ENCODE peak calls at places on chromosomes 11 and 22, in seven cellular contexts. One of them, this sample, is unnamed.

GRCh38 chr11:57203359-57203758 is 21.6 kb downstream of the LRRC55 start:
- DNase-seq in effector memory CD4-positive, alpha-beta T cell: no peak
- DNase-seq in naive thymus-derived CD4-positive, alpha-beta T cell: no peak
- DNase-seq in neuronal stem cell: no peak
- DNase-seq in A549: no peak
- DNase-seq in pancreas: peak; percentile 14
- DNase-seq in aorta: no peak
- DNase-seq in this sample: no peak

GRCh38 chr11:2940166-2940929 is 11.1 kb upstream of the PHLDA2 start:
- DNase-seq in effector memory CD4-positive, alpha-beta T cell: no peak
- DNase-seq in naive thymus-derived CD4-positive, alpha-beta T cell: no peak
- DNase-seq in neuronal stem cell: no peak
- DNase-seq in A549: peak; percentile 77
- DNase-seq in pancreas: no peak
- DNase-seq in aorta: peak; percentile 85
- DNase-seq in this sample: peak; percentile 52

GRCh38 chr11:68026391-68027105 is 3.9 kb upstream of the NDUFS8 start:
- DNase-seq in effector memory CD4-positive, alpha-beta T cell: no peak
- DNase-seq in naive thymus-derived CD4-positive, alpha-beta T cell: no peak
- DNase-seq in neuronal stem cell: no peak
- DNase-seq in A549: no peak
- DNase-seq in pancreas: no peak
- DNase-seq in aorta: no peak
- DNase-seq in this sample: no peak

GRCh38 chr11:134436781-134437180 is 24.7 kb upstream of the B3GAT1 start:
- DNase-seq in effector memory CD4-positive, alpha-beta T cell: no peak
- DNase-seq in naive thymus-derived CD4-positive, alpha-beta T cell: no peak
- DNase-seq in neuronal stem cell: no peak
- DNase-seq in A549: no peak
- DNase-seq in pancreas: no peak
- DNase-seq in aorta: peak; percentile 37
- DNase-seq in this sample: no peak

GRCh38 chr22:39332441-39333064 is 13.1 kb upstream of the RPL3 start:
- DNase-seq in effector memory CD4-positive, alpha-beta T cell: no peak
- DNase-seq in naive thymus-derived CD4-positive, alpha-beta T cell: no peak
- DNase-seq in neuronal stem cell: no peak
- DNase-seq in A549: no peak
- DNase-seq in pancreas: peak; percentile 65
- DNase-seq in aorta: no peak
- DNase-seq in this sample: no peak

GRCh38 chr11:16772141-16772512 is 33.7 kb downstream of the C11orf58 start:
- DNase-seq in effector memory CD4-positive, alpha-beta T cell: no peak
- DNase-seq in naive thymus-derived CD4-positive, alpha-beta T cell: no peak
- DNase-seq in neuronal stem cell: no peak
- DNase-seq in A549: no peak
- DNase-seq in pancreas: no peak
- DNase-seq in aorta: no peak
- DNase-seq in this sample: no peak

GRCh38 chr11:47443028-47443700 is 5.8 kb downstream of the RAPSN start:
- DNase-seq in effector memory CD4-positive, alpha-beta T cell: no peak
- DNase-seq in naive thymus-derived CD4-positive, alpha-beta T cell: no peak
- DNase-seq in neuronal stem cell: no peak
- DNase-seq in A549: peak; percentile 43
- DNase-seq in pancreas: no peak
- DNase-seq in aorta: no peak
- DNase-seq in this sample: no peak

GRCh38 chr11:114262681-114263509 is 33.3 kb upstream of the NNMT start:
- DNase-seq in effector memory CD4-positive, alpha-beta T cell: no peak
- DNase-seq in naive thymus-derived CD4-positive, alpha-beta T cell: peak; percentile 32
- DNase-seq in neuronal stem cell: no peak
- DNase-seq in A549: peak; percentile 50
- DNase-seq in pancreas: peak; percentile 24
- DNase-seq in aorta: no peak
- DNase-seq in this sample: peak; percentile 17

GRCh38 chr22:48718818-48719500 is 1108.7 kb downstream of the BRD1 start:
- DNase-seq in effector memory CD4-positive, alpha-beta T cell: no peak
- DNase-seq in naive thymus-derived CD4-positive, alpha-beta T cell: no peak
- DNase-seq in neuronal stem cell: no peak
- DNase-seq in A549: no peak
- DNase-seq in pancreas: peak; percentile 64
- DNase-seq in aorta: peak; percentile 65
- DNase-seq in this sample: no peak

GRCh38 chr11:62721994-62722393 is 5.3 kb downstream of the HNRNPUL2 start:
- DNase-seq in effector memory CD4-positive, alpha-beta T cell: no peak
- DNase-seq in naive thymus-derived CD4-positive, alpha-beta T cell: no peak
- DNase-seq in neuronal stem cell: no peak
- DNase-seq in A549: peak; percentile 68
- DNase-seq in pancreas: no peak
- DNase-seq in aorta: no peak
- DNase-seq in this sample: no peak

GRCh38 chr22:37990302-37990701 is 5.9 kb upstream of the SOX10 start:
- DNase-seq in effector memory CD4-positive, alpha-beta T cell: no peak
- DNase-seq in naive thymus-derived CD4-positive, alpha-beta T cell: no peak
- DNase-seq in neuronal stem cell: no peak
- DNase-seq in A549: no peak
- DNase-seq in pancreas: no peak
- DNase-seq in aorta: no peak
- DNase-seq in this sample: no peak

GRCh38 chr11:60971520-60971919 is at the start of gene CD6:
- DNase-seq in effector memory CD4-positive, alpha-beta T cell: peak; percentile 58
- DNase-seq in naive thymus-derived CD4-positive, alpha-beta T cell: peak; percentile 78
- DNase-seq in neuronal stem cell: no peak
- DNase-seq in A549: no peak
- DNase-seq in pancreas: no peak
- DNase-seq in aorta: no peak
- DNase-seq in this sample: peak; percentile 71

GRCh38 chr11:20261526-20261925 is 101.3 kb upstream of the DBX1 start:
- DNase-seq in effector memory CD4-positive, alpha-beta T cell: no peak
- DNase-seq in naive thymus-derived CD4-positive, alpha-beta T cell: no peak
- DNase-seq in neuronal stem cell: no peak
- DNase-seq in A549: no peak
- DNase-seq in pancreas: no peak
- DNase-seq in aorta: no peak
- DNase-seq in this sample: no peak

GRCh38 chr22:31790240-31790639 is 36.4 kb downstream of the DEPDC5 start:
- DNase-seq in effector memory CD4-positive, alpha-beta T cell: no peak
- DNase-seq in naive thymus-derived CD4-positive, alpha-beta T cell: no peak
- DNase-seq in neuronal stem cell: no peak
- DNase-seq in A549: no peak
- DNase-seq in pancreas: no peak
- DNase-seq in aorta: no peak
- DNase-seq in this sample: no peak

GRCh38 chr11:19060629-19061028 is at the start of gene MRGPRX2:
- DNase-seq in effector memory CD4-positive, alpha-beta T cell: no peak
- DNase-seq in naive thymus-derived CD4-positive, alpha-beta T cell: no peak
- DNase-seq in neuronal stem cell: no peak
- DNase-seq in A549: no peak
- DNase-seq in pancreas: no peak
- DNase-seq in aorta: no peak
- DNase-seq in this sample: no peak

GRCh38 chr11:13972033-13972910 is 9.7 kb downstream of the SPON1 start:
- DNase-seq in effector memory CD4-positive, alpha-beta T cell: no peak
- DNase-seq in naive thymus-derived CD4-positive, alpha-beta T cell: no peak
- DNase-seq in neuronal stem cell: no peak
- DNase-seq in A549: no peak
- DNase-seq in pancreas: no peak
- DNase-seq in aorta: no peak
- DNase-seq in this sample: no peak

GRCh38 chr11:18768472-18768901 is 23.1 kb downstream of the PTPN5 start:
- DNase-seq in effector memory CD4-positive, alpha-beta T cell: no peak
- DNase-seq in naive thymus-derived CD4-positive, alpha-beta T cell: no peak
- DNase-seq in neuronal stem cell: no peak
- DNase-seq in A549: no peak
- DNase-seq in pancreas: no peak
- DNase-seq in aorta: no peak
- DNase-seq in this sample: no peak

GRCh38 chr11:15863411-15863810 is 492.9 kb downstream of the SOX6 start:
- DNase-seq in effector memory CD4-positive, alpha-beta T cell: no peak
- DNase-seq in naive thymus-derived CD4-positive, alpha-beta T cell: no peak
- DNase-seq in neuronal stem cell: no peak
- DNase-seq in A549: no peak
- DNase-seq in pancreas: no peak
- DNase-seq in aorta: no peak
- DNase-seq in this sample: no peak

GRCh38 chr11:63660972-63661371 is 10.2 kb downstream of the ATL3 start:
- DNase-seq in effector memory CD4-positive, alpha-beta T cell: no peak
- DNase-seq in naive thymus-derived CD4-positive, alpha-beta T cell: no peak
- DNase-seq in neuronal stem cell: no peak
- DNase-seq in A549: no peak
- DNase-seq in pancreas: no peak
- DNase-seq in aorta: no peak
- DNase-seq in this sample: no peak

GRCh38 chr11:108697872-108698473 is 33.1 kb downstream of the DDX10 start:
- DNase-seq in effector memory CD4-positive, alpha-beta T cell: no peak
- DNase-seq in naive thymus-derived CD4-positive, alpha-beta T cell: peak; percentile 37
- DNase-seq in neuronal stem cell: peak; percentile 21
- DNase-seq in A549: peak; percentile 67
- DNase-seq in pancreas: peak; percentile 19
- DNase-seq in aorta: no peak
- DNase-seq in this sample: peak; percentile 3

GRCh38 chr22:42945027-42945426 is 69.9 kb downstream of the PACSIN2 start:
- DNase-seq in effector memory CD4-positive, alpha-beta T cell: no peak
- DNase-seq in naive thymus-derived CD4-positive, alpha-beta T cell: no peak
- DNase-seq in neuronal stem cell: no peak
- DNase-seq in A549: no peak
- DNase-seq in pancreas: no peak
- DNase-seq in aorta: peak; percentile 37
- DNase-seq in this sample: no peak

GRCh38 chr22:42945736-42946135 is 69.2 kb downstream of the PACSIN2 start:
- DNase-seq in effector memory CD4-positive, alpha-beta T cell: no peak
- DNase-seq in naive thymus-derived CD4-positive, alpha-beta T cell: no peak
- DNase-seq in neuronal stem cell: no peak
- DNase-seq in A549: no peak
- DNase-seq in pancreas: no peak
- DNase-seq in aorta: peak; percentile 34
- DNase-seq in this sample: no peak

GRCh38 chr22:42942351-42942750 is 72.6 kb downstream of the PACSIN2 start:
- DNase-seq in effector memory CD4-positive, alpha-beta T cell: no peak
- DNase-seq in naive thymus-derived CD4-positive, alpha-beta T cell: no peak
- DNase-seq in neuronal stem cell: no peak
- DNase-seq in A549: no peak
- DNase-seq in pancreas: no peak
- DNase-seq in aorta: no peak
- DNase-seq in this sample: no peak

GRCh38 chr22:42944409-42944808 is 70.5 kb downstream of the PACSIN2 start:
- DNase-seq in effector memory CD4-positive, alpha-beta T cell: no peak
- DNase-seq in naive thymus-derived CD4-positive, alpha-beta T cell: no peak
- DNase-seq in neuronal stem cell: no peak
- DNase-seq in A549: no peak
- DNase-seq in pancreas: no peak
- DNase-seq in aorta: no peak
- DNase-seq in this sample: no peak

GRCh38 chr22:42943981-42944380 is 71.0 kb downstream of the PACSIN2 start:
- DNase-seq in effector memory CD4-positive, alpha-beta T cell: no peak
- DNase-seq in naive thymus-derived CD4-positive, alpha-beta T cell: no peak
- DNase-seq in neuronal stem cell: no peak
- DNase-seq in A549: no peak
- DNase-seq in pancreas: no peak
- DNase-seq in aorta: peak; percentile 65
- DNase-seq in this sample: no peak
- H3K4me1 ChIP-seq in effector memory CD4-positive, alpha-beta T cell: peaks cover 8% of the 10 kb centered on the region
- H3K4me1 ChIP-seq in naive thymus-derived CD4-positive, alpha-beta T cell: no peaks in the 10 kb centered on the region
- H3K4me1 ChIP-seq in neuronal stem cell: peaks cover 35% of the 10 kb centered on the region
- H3K4me1 ChIP-seq in A549: peaks cover 69% of the 10 kb centered on the region
- H3K4me1 ChIP-seq in pancreas: peaks cover 50% of the 10 kb centered on the region
- H3K4me1 ChIP-seq in aorta: peaks cover 4% of the 10 kb centered on the region
- H3K4me1 ChIP-seq in this sample: peaks cover 36% of the 10 kb centered on the region

GRCh38 chr22:43393845-43394474 is 17.9 kb upstream of the MPPED1 start:
- DNase-seq in effector memory CD4-positive, alpha-beta T cell: no peak
- DNase-seq in naive thymus-derived CD4-positive, alpha-beta T cell: no peak
- DNase-seq in neuronal stem cell: no peak
- DNase-seq in A549: no peak
- DNase-seq in pancreas: no peak
- DNase-seq in aorta: peak; percentile 20
- DNase-seq in this sample: no peak
- H3K4me1 ChIP-seq in effector memory CD4-positive, alpha-beta T cell: no peaks in the 10 kb centered on the region
- H3K4me1 ChIP-seq in naive thymus-derived CD4-positive, alpha-beta T cell: no peaks in the 10 kb centered on the region
- H3K4me1 ChIP-seq in neuronal stem cell: peaks cover 18% of the 10 kb centered on the region
- H3K4me1 ChIP-seq in A549: no peaks in the 10 kb centered on the region
- H3K4me1 ChIP-seq in pancreas: no peaks in the 10 kb centered on the region
- H3K4me1 ChIP-seq in aorta: no peaks in the 10 kb centered on the region
- H3K4me1 ChIP-seq in this sample: no peaks in the 10 kb centered on the region

DNA sequence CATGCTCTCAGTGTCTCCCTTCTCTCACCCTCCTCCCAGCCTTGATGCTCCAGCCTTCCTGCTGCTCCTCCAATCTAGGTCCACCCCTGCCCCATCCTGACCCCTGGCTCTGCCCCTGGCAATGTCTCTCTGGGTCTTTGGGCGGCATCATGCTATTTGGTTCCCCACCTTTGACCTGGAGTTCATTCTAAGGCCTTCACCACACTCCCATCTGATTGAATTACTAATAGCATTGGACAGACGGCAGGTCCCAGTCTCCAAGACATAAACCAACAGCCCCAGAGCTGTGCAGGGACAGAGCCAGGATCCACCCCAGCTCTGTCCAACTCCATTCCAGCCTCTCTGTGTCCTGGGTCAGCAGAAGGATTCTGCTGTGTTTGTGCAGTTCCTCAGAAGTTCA is 7.2 kb downstream of the APOL4 start:
- DNase-seq in effector memory CD4-positive, alpha-beta T cell: no peak
- DNase-seq in naive thymus-derived CD4-positive, alpha-beta T cell: no peak
- DNase-seq in neuronal stem cell: no peak
- DNase-seq in A549: no peak
- DNase-seq in pancreas: no peak
- DNase-seq in aorta: no peak
- DNase-seq in this sample: no peak
- H3K4me1 ChIP-seq in effector memory CD4-positive, alpha-beta T cell: no peaks in the 10 kb centered on the region
- H3K4me1 ChIP-seq in naive thymus-derived CD4-positive, alpha-beta T cell: no peaks in the 10 kb centered on the region
- H3K4me1 ChIP-seq in neuronal stem cell: peaks cover 14% of the 10 kb centered on the region
- H3K4me1 ChIP-seq in A549: no peaks in the 10 kb centered on the region
- H3K4me1 ChIP-seq in pancreas: no peaks in the 10 kb centered on the region
- H3K4me1 ChIP-seq in aorta: no peaks in the 10 kb centered on the region
- H3K4me1 ChIP-seq in this sample: no peaks in the 10 kb centered on the region

GRCh38 chr11:118610220-118610772 is 2.9 kb downstream of the PHLDB1 start:
- DNase-seq in effector memory CD4-positive, alpha-beta T cell: no peak
- DNase-seq in naive thymus-derived CD4-positive, alpha-beta T cell: no peak
- DNase-seq in neuronal stem cell: no peak
- DNase-seq in A549: no peak
- DNase-seq in pancreas: no peak
- DNase-seq in aorta: peak; percentile 79
- DNase-seq in this sample: no peak

GRCh38 chr11:118607401-118608267 is at the start of gene PHLDB1:
- DNase-seq in effector memory CD4-positive, alpha-beta T cell: peak; percentile 52
- DNase-seq in naive thymus-derived CD4-positive, alpha-beta T cell: peak; percentile 40
- DNase-seq in neuronal stem cell: no peak
- DNase-seq in A549: peak; percentile 61
- DNase-seq in pancreas: peak; percentile 62
- DNase-seq in aorta: peak; percentile 92
- DNase-seq in this sample: peak; percentile 46

GRCh38 chr11:118608268-118609214 is 1.1 kb downstream of the PHLDB1 start:
- DNase-seq in effector memory CD4-positive, alpha-beta T cell: peak; percentile 88
- DNase-seq in naive thymus-derived CD4-positive, alpha-beta T cell: peak; percentile 90
- DNase-seq in neuronal stem cell: no peak
- DNase-seq in A549: peak; percentile 49
- DNase-seq in pancreas: no peak
- DNase-seq in aorta: peak; percentile 96
- DNase-seq in this sample: peak; percentile 87

GRCh38 chr11:118610773-118611432 is 3.5 kb downstream of the PHLDB1 start:
- DNase-seq in effector memory CD4-positive, alpha-beta T cell: peak; percentile 74
- DNase-seq in naive thymus-derived CD4-positive, alpha-beta T cell: peak; percentile 82
- DNase-seq in neuronal stem cell: no peak
- DNase-seq in A549: peak; percentile 63
- DNase-seq in pancreas: peak; percentile 77
- DNase-seq in aorta: peak; percentile 94
- DNase-seq in this sample: peak; percentile 83

GRCh38 chr11:118609380-118610219 is 2.2 kb downstream of the PHLDB1 start:
- DNase-seq in effector memory CD4-positive, alpha-beta T cell: no peak
- DNase-seq in naive thymus-derived CD4-positive, alpha-beta T cell: peak; percentile 31
- DNase-seq in neuronal stem cell: no peak
- DNase-seq in A549: no peak
- DNase-seq in pancreas: no peak
- DNase-seq in aorta: peak; percentile 79
- DNase-seq in this sample: peak; percentile 50
- H3K4me1 ChIP-seq in effector memory CD4-positive, alpha-beta T cell: peaks cover 36% of the 10 kb centered on the region
- H3K4me1 ChIP-seq in naive thymus-derived CD4-positive, alpha-beta T cell: peaks cover 18% of the 10 kb centered on the region
- H3K4me1 ChIP-seq in neuronal stem cell: peaks cover 55% of the 10 kb centered on the region
- H3K4me1 ChIP-seq in A549: peaks cover 48% of the 10 kb centered on the region
- H3K4me1 ChIP-seq in pancreas: no peaks in the 10 kb centered on the region
- H3K4me1 ChIP-seq in aorta: peaks cover 2% of the 10 kb centered on the region
- H3K4me1 ChIP-seq in this sample: peaks cover 24% of the 10 kb centered on the region